ENCODE peak calls at places on chromosomes 4 and X, in ten cellular contexts. V, Q, A, O, C, B, S, T, U and I are unnamed samples.

GRCh38 chr4:176780995-176781738 is 11.6 kb downstream of the VEGFC start:
- DNase-seq in V (no peak), Q (no peak), A (no peak), O (peak; percentile 66), C (no peak), B (no peak), S (no peak), T (no peak), U (no peak), I (no peak)

GRCh38 chr4:10917475-10918103 is 233.0 kb upstream of the CLNK start:
- DNase-seq in V (no peak), Q (no peak), A (no peak), O (no peak), C (no peak), B (no peak), S (no peak), T (no peak), U (no peak), I (no peak)

GRCh38 chr4:149370002-149370401 is 445.6 kb downstream of the IQCM start:
- DNase-seq in V (no peak), Q (no peak), A (no peak), O (no peak), C (no peak), B (no peak), S (no peak), T (no peak), U (no peak), I (no peak)

GRCh38 chrX:103453655-103454054 is 65.6 kb downstream of the RAB40A start:
- DNase-seq in V (no peak), Q (no peak), A (no peak), O (peak; percentile 93), C (peak; percentile 64), B (no peak), S (no peak), T (no peak), U (peak; percentile 97), I (no peak)

GRCh38 chrX:69896046-69896445 is 153.7 kb downstream of the AWAT2 start:
- DNase-seq in V (no peak), Q (no peak), A (no peak), O (no peak), C (no peak), B (no peak), S (no peak), T (no peak), U (no peak), I (no peak)

GRCh38 chrX:49192722-49193328 is 6.7 kb upstream of the PRICKLE3 start:
- DNase-seq in V (no peak), Q (no peak), A (no peak), O (peak; percentile 47), C (no peak), B (no peak), S (no peak), T (no peak), U (peak; percentile 25), I (no peak)

GRCh38 chr4:184097240-184097619 is 120.4 kb downstream of the ENPP6 start:
- DNase-seq in V (peak; percentile 76), Q (no peak), A (no peak), O (peak; percentile 20), C (peak; percentile 78), B (peak; percentile 70), S (peak; percentile 76), T (peak; percentile 86), U (no peak), I (no peak)

GRCh38 chrX:9340619-9341304 is 124.1 kb upstream of the TBL1X start:
- DNase-seq in V (peak; percentile 82), Q (no peak), A (peak; percentile 12), O (peak; percentile 61), C (peak; percentile 54), B (no peak), S (no peak), T (no peak), U (peak; percentile 43), I (peak; percentile 37)

GRCh38 chrX:39506131-39506530 is 591.6 kb downstream of the BCOR start:
- DNase-seq in V (no peak), Q (no peak), A (no peak), O (no peak), C (no peak), B (no peak), S (no peak), T (no peak), U (no peak), I (no peak)

GRCh38 chrX:118614150-118614549 is 113.3 kb upstream of the IL13RA1 start:
- DNase-seq in V (no peak), Q (no peak), A (no peak), O (no peak), C (no peak), B (no peak), S (no peak), T (no peak), U (no peak), I (no peak)

GRCh38 chrX:154516655-154517100 is 646 bp upstream of the FAM3A start:
- DNase-seq in V (no peak), Q (no peak), A (no peak), O (peak; percentile 77), C (no peak), B (no peak), S (no peak), T (no peak), U (peak; percentile 54), I (no peak)

GRCh38 chr4:82687531-82687930 is 111.1 kb downstream of the SCD5 start:
- DNase-seq in V (no peak), Q (no peak), A (no peak), O (no peak), C (no peak), B (no peak), S (no peak), T (no peak), U (no peak), I (no peak)

GRCh38 chrX:51931761-51932160 is 38.3 kb downstream of the MAGED1 start:
- DNase-seq in V (no peak), Q (no peak), A (peak; percentile 5), O (peak; percentile 3), C (no peak), B (no peak), S (no peak), T (no peak), U (no peak), I (no peak)

GRCh38 chrX:123171781-123172180 is 12.3 kb upstream of the GRIA3 start:
- DNase-seq in V (no peak), Q (no peak), A (no peak), O (peak; percentile 53), C (peak; percentile 4), B (no peak), S (no peak), T (no peak), U (no peak), I (no peak)

GRCh38 chrX:132227383-132228112 is 8.3 kb upstream of the RAP2C start:
- DNase-seq in V (no peak), Q (no peak), A (no peak), O (peak; percentile 49), C (no peak), B (no peak), S (no peak), T (no peak), U (peak; percentile 27), I (no peak)

GRCh38 chr4:3249681-3250437 is 900 bp downstream of the MSANTD1 start:
- DNase-seq in V (no peak), Q (no peak), A (no peak), O (no peak), C (no peak), B (peak; percentile 42), S (no peak), T (peak; percentile 69), U (no peak), I (no peak)

GRCh38 chr4:108118505-108118904 is 50.2 kb downstream of the LEF1 start:
- DNase-seq in V (no peak), Q (no peak), A (no peak), O (no peak), C (no peak), B (no peak), S (no peak), T (no peak), U (no peak), I (peak; percentile 13)

GRCh38 chrX:132488092-132488749 is 617 bp downstream of the MBNL3 start:
- DNase-seq in V (no peak), Q (no peak), A (no peak), O (peak; percentile 68), C (peak; percentile 35), B (no peak), S (no peak), T (no peak), U (peak; percentile 10), I (no peak)

GRCh38 chr4:165477799-165478198 is 99.0 kb downstream of the CPE start:
- DNase-seq in V (no peak), Q (no peak), A (no peak), O (no peak), C (no peak), B (no peak), S (no peak), T (no peak), U (no peak), I (no peak)
- H3K9me3 ChIP-seq in V (no peaks in the 10 kb centered on the region), Q (peaks cover 9% of the 10 kb centered on the region), A (no peaks in the 10 kb centered on the region), O (no peaks in the 10 kb centered on the region), C (peaks cover 15% of the 10 kb centered on the region), B (peaks cover 10% of the 10 kb centered on the region), S (no peaks in the 10 kb centered on the region), T (no peaks in the 10 kb centered on the region), U (peaks cover 4% of the 10 kb centered on the region), I (no peaks in the 10 kb centered on the region)

GRCh38 chr4:173525118-173526033 is 4.7 kb downstream of the HAND2 start:
- DNase-seq in V (peak; percentile 68), Q (no peak), A (peak; percentile 27), O (peak; percentile 77), C (no peak), B (no peak), S (no peak), T (no peak), U (no peak), I (no peak)
- H3K9me3 ChIP-seq in V (no peaks in the 10 kb centered on the region), Q (no peaks in the 10 kb centered on the region), A (no peaks in the 10 kb centered on the region), O (no peaks in the 10 kb centered on the region), C (no peaks in the 10 kb centered on the region), B (no peaks in the 10 kb centered on the region), S (no peaks in the 10 kb centered on the region), T (no peaks in the 10 kb centered on the region), U (peaks cover 18% of the 10 kb centered on the region), I (peaks cover 13% of the 10 kb centered on the region)

GRCh38 chr4:477686-478085 is 21.3 kb downstream of the ZNF721 start:
- DNase-seq in V (no peak), Q (no peak), A (no peak), O (no peak), C (no peak), B (no peak), S (no peak), T (no peak), U (no peak), I (no peak)
- H3K9me3 ChIP-seq in V (peaks cover 33% of the 10 kb centered on the region), Q (peaks cover 21% of the 10 kb centered on the region), A (no peaks in the 10 kb centered on the region), O (no peaks in the 10 kb centered on the region), C (peaks cover 1% of the 10 kb centered on the region), B (peaks cover 15% of the 10 kb centered on the region), S (peaks cover 5% of the 10 kb centered on the region), T (no peaks in the 10 kb centered on the region), U (peaks cover 14% of the 10 kb centered on the region), I (peaks cover 18% of the 10 kb centered on the region)

DNA sequence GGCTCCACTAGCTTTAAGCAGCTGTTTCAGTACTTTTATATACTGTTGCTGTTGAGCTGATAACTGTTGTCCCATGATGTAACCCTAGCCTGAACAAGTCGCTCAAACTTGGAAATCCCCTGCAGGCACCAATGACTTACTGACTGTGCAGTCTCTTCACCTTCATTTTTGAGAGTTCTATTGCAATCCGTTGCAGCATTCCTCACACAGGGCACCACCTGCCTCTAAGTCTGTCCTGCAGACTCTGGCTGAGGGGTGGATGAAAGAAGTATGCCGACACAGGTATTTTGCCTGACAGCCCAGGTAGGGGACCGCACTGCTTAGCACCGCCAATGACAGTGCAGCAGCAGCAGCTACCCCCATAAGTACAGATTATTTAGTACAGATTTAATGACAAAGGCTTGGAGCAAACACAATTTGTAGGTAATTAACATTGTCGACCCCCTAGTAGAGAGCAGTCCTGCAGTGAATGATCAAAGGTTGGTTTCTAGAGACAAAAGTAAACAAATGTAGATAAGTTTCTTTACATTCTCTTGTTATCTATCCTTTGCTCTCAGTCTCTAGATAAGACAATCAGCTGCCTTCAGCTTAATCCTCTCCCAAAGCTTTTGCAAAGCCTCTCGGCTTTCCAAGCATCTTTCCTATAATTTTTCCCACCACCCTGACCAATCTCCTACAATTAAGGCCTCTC is 205.0 kb downstream of the PABPC4L start:
- DNase-seq in V (no peak), Q (no peak), A (no peak), O (no peak), C (no peak), B (no peak), S (no peak), T (no peak), U (no peak), I (no peak)
- H3K9me3 ChIP-seq in V (no peaks in the 10 kb centered on the region), Q (no peaks in the 10 kb centered on the region), A (no peaks in the 10 kb centered on the region), O (no peaks in the 10 kb centered on the region), C (no peaks in the 10 kb centered on the region), B (no peaks in the 10 kb centered on the region), S (no peaks in the 10 kb centered on the region), T (peaks cover 5% of the 10 kb centered on the region), U (no peaks in the 10 kb centered on the region), I (no peaks in the 10 kb centered on the region)